ENCODE peak calls at places on chromosome 5, in ten cellular contexts. F is H9, W is RWPE2, O is HCT116, T is neural crest cell, C is nephron progenitor cell, K is lower lobe of right lung, J is IMR-90, P is transverse colon, Z is tibial artery. B is an unnamed sample.

GRCh38 chr5:5014836-5015235 is 125.3 kb upstream of the ADAMTS16 start:
- DNase-seq in O (no peak), T (no peak), F (no peak), C (no peak), K (no peak), P (no peak), Z (no peak), W (no peak), J (no peak), B (no peak)

GRCh38 chr5:145718956-145719355 is 116.2 kb downstream of the PRELID2 start:
- DNase-seq in C (no peak), F (no peak), K (no peak), W (no peak), Z (no peak), O (peak; percentile 4), J (peak; percentile 65), T (no peak), P (no peak), B (no peak)

GRCh38 chr5:150948539-150948938 is 43.8 kb upstream of the ZNF300 start:
- DNase-seq in O (no peak), W (no peak), Z (no peak), P (no peak), J (no peak), F (no peak), C (no peak), K (no peak), T (no peak), B (no peak)

GRCh38 chr5:90475436-90475980 is 844 bp downstream of the POLR3G start:
- DNase-seq in C (peak; percentile 15), Z (no peak), F (no peak), K (no peak), P (peak; percentile 8), W (no peak), O (no peak), J (no peak), T (no peak), B (no peak)

GRCh38 chr5:172303996-172304335 is 20.4 kb upstream of the UBTD2 start:
- DNase-seq in O (no peak), C (no peak), W (no peak), J (no peak), T (no peak), F (no peak), K (no peak), P (no peak), Z (no peak), B (no peak)

GRCh38 chr5:40603378-40603777 is 76.3 kb upstream of the PTGER4 start:
- DNase-seq in P (no peak), K (no peak), F (no peak), W (no peak), O (no peak), C (no peak), T (no peak), J (peak; percentile 58), Z (no peak), B (no peak)

GRCh38 chr5:160787247-160787646 is 64.8 kb downstream of the ATP10B start:
- DNase-seq in O (no peak), J (no peak), K (no peak), P (peak; percentile 81), T (no peak), W (no peak), Z (no peak), F (peak; percentile 61), C (peak; percentile 15), B (no peak)

GRCh38 chr5:166722939-166723338 is 1568.5 kb upstream of the WWC1 start:
- DNase-seq in J (no peak), T (no peak), P (no peak), O (no peak), C (no peak), W (no peak), K (no peak), F (no peak), Z (no peak), B (no peak)

GRCh38 chr5:26700759-26701384 is 337.5 kb downstream of the CDH9 start:
- DNase-seq in J (no peak), W (no peak), P (no peak), T (peak; percentile 56), Z (no peak), K (no peak), F (peak; percentile 28), C (peak; percentile 46), O (no peak), B (no peak)

GRCh38 chr5:54634089-54634488 is 116.5 kb downstream of the SNX18 start:
- DNase-seq in C (no peak), P (no peak), T (no peak), K (no peak), F (no peak), J (no peak), O (no peak), W (no peak), Z (no peak), B (no peak)

GRCh38 chr5:93186031-93186682 is 394.9 kb downstream of the NR2F1-AS1 start:
- DNase-seq in W (no peak), P (no peak), C (no peak), Z (no peak), O (peak; percentile 59), J (peak; percentile 89), K (no peak), F (no peak), T (no peak), B (no peak)

GRCh38 chr5:177301503-177302165 is 1.9 kb downstream of the RAB24 start:
- DNase-seq in J (no peak), F (no peak), T (no peak), K (peak; percentile 61), P (peak; percentile 86), C (no peak), W (peak; percentile 96), Z (no peak), O (no peak), B (no peak)

GRCh38 chr5:171857537-171857936 is 71.9 kb downstream of the SMIM23 start:
- DNase-seq in W (no peak), C (peak; percentile 32), F (no peak), Z (no peak), P (no peak), K (no peak), O (no peak), T (no peak), J (no peak), B (no peak)

GRCh38 chr5:15850536-15850935 is 329.1 kb downstream of the MARCHF11 start:
- DNase-seq in T (no peak), O (no peak), Z (no peak), W (no peak), F (no peak), K (no peak), J (no peak), C (no peak), P (no peak), B (no peak)

GRCh38 chr5:77906806-77907205 is 130.7 kb upstream of the TBCA start:
- DNase-seq in J (peak; percentile 92), Z (no peak), O (no peak), K (no peak), T (no peak), C (no peak), F (no peak), P (no peak), W (no peak), B (no peak)

GRCh38 chr5:140875085-140876065 is at the start of gene PCDHA12:
- DNase-seq in Z (no peak), T (no peak), O (no peak), J (no peak), F (peak; percentile 45), P (no peak), K (no peak), C (peak; percentile 34), W (peak; percentile 54), B (no peak)

GRCh38 chr5:17185776-17186175 is 31.7 kb upstream of the BASP1 start:
- DNase-seq in J (peak; percentile 98), K (no peak), O (no peak), C (no peak), P (peak; percentile 27), T (no peak), W (no peak), F (no peak), Z (peak; percentile 85), B (no peak)

GRCh38 chr5:1522601-1523479 is 920 bp downstream of the LPCAT1 start:
- DNase-seq in P (peak; percentile 7), F (peak; percentile 27), O (no peak), T (no peak), J (no peak), Z (peak; percentile 19), K (peak; percentile 50), C (peak; percentile 47), W (peak; percentile 72), B (peak; percentile 42)

GRCh38 chr5:116361171-116361967 is 213.3 kb downstream of the SEMA6A start:
- DNase-seq in O (no peak), Z (no peak), C (peak; percentile 72), F (peak; percentile 87), K (peak; percentile 51), P (peak; percentile 69), T (peak; percentile 42), W (no peak), J (no peak), B (no peak)
- TF ChIP-seq CTCF in O (no peak), Z (no peak), C (peak; percentile 16), F (peak; percentile 56), K (peak; percentile 14), P (peak; percentile 40), T (peak; percentile 39), W (no peak), J (no peak), B (no peak)

GRCh38 chr5:97726106-97726505 is 543.1 kb upstream of the RIOK2 start:
- DNase-seq in O (no peak), T (no peak), W (no peak), J (no peak), C (no peak), P (no peak), Z (no peak), K (no peak), F (no peak), B (no peak)
- TF ChIP-seq CTCF in O (no peak), T (peak; percentile 41), W (peak; percentile 27), J (no peak), C (no peak), P (no peak), Z (no peak), K (no peak), F (peak; percentile 54), B (no peak)

DNA sequence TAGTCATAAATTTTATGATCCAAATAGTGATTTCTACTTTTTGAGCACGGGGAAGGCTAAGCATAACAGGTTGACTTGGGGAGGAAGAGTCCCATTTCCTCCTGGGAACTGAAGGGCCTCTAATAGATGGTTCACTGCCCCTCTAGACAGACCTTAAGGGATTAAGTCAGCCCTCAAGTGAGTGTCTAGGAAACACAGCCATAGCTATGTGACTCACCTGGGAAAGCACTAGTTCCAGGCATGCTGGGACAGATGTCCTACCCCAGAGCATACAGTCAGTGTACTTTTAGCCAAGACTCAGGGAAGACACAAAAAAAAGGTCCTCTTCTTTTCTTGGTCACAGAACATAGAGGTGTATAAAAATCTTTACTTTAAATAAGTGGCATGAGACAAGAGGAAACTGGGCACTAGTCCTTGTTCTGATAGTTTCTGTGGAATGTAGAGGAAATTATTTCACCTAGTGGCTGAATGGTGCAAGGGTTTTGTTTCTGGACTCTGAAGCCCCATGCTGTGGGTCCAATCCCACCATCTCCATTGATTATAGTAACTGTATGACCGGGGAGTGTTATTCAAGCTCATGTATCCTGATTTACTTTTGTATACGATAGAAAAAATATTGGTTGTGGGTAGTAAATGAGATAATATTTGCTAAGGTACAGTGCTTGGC is 86.0 kb downstream of the NREP start:
- DNase-seq in T (no peak), J (peak; percentile 30), K (no peak), P (no peak), C (no peak), W (no peak), Z (no peak), O (no peak), F (no peak), B (no peak)
- TF ChIP-seq CTCF in T (peak; percentile 30), J (peak; percentile 11), K (no peak), P (no peak), C (peak; percentile 12), W (peak; percentile 32), Z (no peak), O (no peak), F (peak; percentile 31), B (no peak)

GRCh38 chr5:123174916-123175481 is 86.0 kb downstream of the PRDM6 start:
- DNase-seq in O (no peak), F (no peak), W (no peak), K (no peak), Z (no peak), P (no peak), J (no peak), T (no peak), C (no peak), B (no peak)
- TF ChIP-seq CTCF in O (no peak), F (peak; percentile 62), W (no peak), K (no peak), Z (no peak), P (no peak), J (no peak), T (no peak), C (no peak), B (no peak)